ENCODE peak calls at places on chromosomes 2 and 18, in four cellular contexts. One of them, this sample, is unnamed.

GRCh38 chr2:241036397-241036963 is 38.1 kb downstream of the SNED1 start:
- DNase-seq in uterus: no peak
- DNase-seq in WTC11: peak; percentile 52
- DNase-seq in DMS53: no peak
- DNase-seq in this sample: no peak

GRCh38 chr2:1803217-1804115 is 59.2 kb upstream of the PXDN start:
- DNase-seq in uterus: peak; percentile 13
- DNase-seq in WTC11: no peak
- DNase-seq in DMS53: no peak
- DNase-seq in this sample: no peak

GRCh38 chr2:136894007-136894634 is 128.8 kb downstream of the THSD7B start:
- DNase-seq in uterus: no peak
- DNase-seq in WTC11: no peak
- DNase-seq in DMS53: no peak
- DNase-seq in this sample: no peak

GRCh38 chr18:3245853-3246635 is 1.6 kb upstream of the MYL12A start:
- DNase-seq in uterus: peak; percentile 84
- DNase-seq in WTC11: peak; percentile 90
- DNase-seq in DMS53: peak; percentile 99
- DNase-seq in this sample: peak; percentile 82

GRCh38 chr2:121502781-121503180 is 27.9 kb upstream of the RNU4ATAC start:
- DNase-seq in uterus: no peak
- DNase-seq in WTC11: no peak
- DNase-seq in DMS53: no peak
- DNase-seq in this sample: no peak

GRCh38 chr2:201261471-201261870 is 1.1 kb downstream of the CASP8 start:
- DNase-seq in uterus: no peak
- DNase-seq in WTC11: no peak
- DNase-seq in DMS53: no peak
- DNase-seq in this sample: no peak

GRCh38 chr2:6928452-6928851 is 11.2 kb downstream of the RNF144A start:
- DNase-seq in uterus: no peak
- DNase-seq in WTC11: no peak
- DNase-seq in DMS53: no peak
- DNase-seq in this sample: no peak

GRCh38 chr2:58540680-58541079 is 299.6 kb upstream of the FANCL start:
- DNase-seq in uterus: no peak
- DNase-seq in WTC11: peak; percentile 32
- DNase-seq in DMS53: no peak
- DNase-seq in this sample: no peak

GRCh38 chr2:237072067-237072931 is 13.4 kb upstream of the COPS8 start:
- DNase-seq in uterus: peak; percentile 72
- DNase-seq in WTC11: peak; percentile 88
- DNase-seq in DMS53: peak; percentile 86
- DNase-seq in this sample: peak; percentile 80

GRCh38 chr18:48186084-48186798 is 222.9 kb downstream of the ZBTB7C start:
- DNase-seq in uterus: peak; percentile 36
- DNase-seq in WTC11: no peak
- DNase-seq in DMS53: no peak
- DNase-seq in this sample: no peak

This sample was measured in tibial nerve.